ENCODE peak calls at places on chromosomes 5 and 9, in ten cellular contexts. S is skeletal muscle cell, J is A549, Q is HT-29, U is glutamatergic neuron, M is EH, I is AG10803, T is colonic mucosa, W is Karpas-422, E is GM13976. X is an unnamed sample.

GRCh38 chr9:98228392-98229089 is 26.9 kb downstream of the TBC1D2 start:
- DNase-seq in S (no peak), J (no peak), Q (no peak), U (no peak), M (no peak), I (no peak), T (no peak), W (no peak), E (no peak), X (no peak)

GRCh38 chr5:37002176-37002751 is 125.7 kb downstream of the NIPBL start:
- DNase-seq in S (no peak), J (peak; percentile 6), Q (no peak), U (no peak), M (no peak), I (no peak), T (no peak), W (no peak), E (no peak), X (no peak)

GRCh38 chr9:129828051-129828450 is 4.1 kb upstream of the TOR1A start:
- DNase-seq in S (no peak), J (no peak), Q (no peak), U (no peak), M (no peak), I (no peak), T (no peak), W (no peak), E (no peak), X (no peak)

GRCh38 chr9:26770821-26771220 is 121.8 kb downstream of the CAAP1 start:
- DNase-seq in S (no peak), J (no peak), Q (no peak), U (no peak), M (peak; percentile 20), I (peak; percentile 20), T (no peak), W (no peak), E (no peak), X (no peak)

GRCh38 chr5:95162231-95162992 is 122.5 kb downstream of the MCTP1 start:
- DNase-seq in S (no peak), J (no peak), Q (no peak), U (no peak), M (no peak), I (no peak), T (no peak), W (no peak), E (no peak), X (no peak)

GRCh38 chr5:81397169-81397568 is 3.2 kb upstream of the ACOT12 start:
- DNase-seq in S (no peak), J (no peak), Q (no peak), U (no peak), M (peak; percentile 68), I (peak; percentile 40), T (no peak), W (no peak), E (no peak), X (no peak)

GRCh38 chr9:74284596-74284995 is 212.5 kb upstream of the RORB start:
- DNase-seq in S (no peak), J (no peak), Q (no peak), U (no peak), M (no peak), I (no peak), T (no peak), W (no peak), E (no peak), X (no peak)

GRCh38 chr5:178940569-178941360 is at the start of gene ZNF454:
- DNase-seq in S (peak; percentile 88), J (no peak), Q (no peak), U (peak; percentile 95), M (peak; percentile 31), I (peak; percentile 87), T (peak; percentile 90), W (no peak), E (no peak), X (no peak)

GRCh38 chr5:168047043-168047668 is 244.3 kb upstream of the WWC1 start:
- DNase-seq in S (no peak), J (peak; percentile 68), Q (peak; percentile 65), U (peak; percentile 60), M (peak; percentile 49), I (peak; percentile 41), T (peak; percentile 70), W (peak; percentile 76), E (no peak), X (peak; percentile 27)

GRCh38 chr9:135794057-135794335 is 92.0 kb downstream of the KCNT1 start:
- DNase-seq in S (no peak), J (no peak), Q (no peak), U (no peak), M (no peak), I (no peak), T (no peak), W (no peak), E (no peak), X (no peak)

GRCh38 chr9:84379740-84380139 is 39.2 kb upstream of the SLC28A3 start:
- DNase-seq in S (no peak), J (no peak), Q (no peak), U (no peak), M (peak; percentile 18), I (peak; percentile 82), T (no peak), W (no peak), E (no peak), X (no peak)

GRCh38 chr9:94553029-94553938 is 1.6 kb upstream of the PCAT7 start:
- DNase-seq in S (no peak), J (peak; percentile 41), Q (peak; percentile 70), U (peak; percentile 21), M (no peak), I (no peak), T (peak; percentile 73), W (peak; percentile 45), E (no peak), X (no peak)

GRCh38 chr9:18466101-18466500 is 7.9 kb upstream of the ADAMTSL1 start:
- DNase-seq in S (no peak), J (no peak), Q (no peak), U (no peak), M (no peak), I (no peak), T (no peak), W (no peak), E (no peak), X (no peak)

GRCh38 chr9:135591491-135592330 is 30.2 kb downstream of the PAEP start:
- DNase-seq in S (no peak), J (no peak), Q (no peak), U (no peak), M (no peak), I (no peak), T (no peak), W (no peak), E (peak; percentile 28), X (peak; percentile 17)

GRCh38 chr9:122695696-122696095 is 20.8 kb downstream of the OR1L3 start:
- DNase-seq in S (no peak), J (no peak), Q (no peak), U (no peak), M (peak; percentile 2), I (no peak), T (no peak), W (no peak), E (no peak), X (no peak)

GRCh38 chr5:19256036-19256435 is 732.0 kb downstream of the CDH18 start:
- DNase-seq in S (no peak), J (no peak), Q (no peak), U (no peak), M (no peak), I (no peak), T (no peak), W (no peak), E (no peak), X (no peak)

GRCh38 chr5:85049020-85049419 is 664.3 kb upstream of the EDIL3 start:
- DNase-seq in S (no peak), J (peak; percentile 12), Q (peak; percentile 25), U (peak; percentile 13), M (no peak), I (peak; percentile 6), T (no peak), W (no peak), E (no peak), X (no peak)